ENCODE peak calls at places on chromosomes 7 and 10, in ten cellular contexts. One of them, this sample, is unnamed.
A peak's percentile ranks its signal among the peaks of the same experiment; 100 is the strongest.

GRCh38 chr10:58963723-58964124 is 212.7 kb upstream of the PHYHIPL start:
- DNase-seq in cardiac muscle cell: no peak
- DNase-seq in transverse colon: no peak
- DNase-seq in pancreas: peak; percentile 20
- DNase-seq in colonic mucosa: no peak
- DNase-seq in neural progenitor cell: peak; percentile 93
- DNase-seq in H1: peak; percentile 93
- DNase-seq in heart left ventricle: no peak
- DNase-seq in brain microvascular endothelial cell: no peak
- DNase-seq in stomach: no peak
- DNase-seq in this sample: no peak

GRCh38 chr7:16129431-16130126 is 291.8 kb downstream of the CRPPA start:
- DNase-seq in heart left ventricle: no peak
- DNase-seq in H1: no peak
- DNase-seq in neural progenitor cell: no peak
- DNase-seq in colonic mucosa: no peak
- DNase-seq in pancreas: no peak
- DNase-seq in brain microvascular endothelial cell: peak; percentile 58
- DNase-seq in stomach: no peak
- DNase-seq in cardiac muscle cell: no peak
- DNase-seq in transverse colon: no peak
- DNase-seq in this sample: no peak

GRCh38 chr10:10786334-10787090 is 231.2 kb upstream of the CELF2 start:
- DNase-seq in heart left ventricle: no peak
- DNase-seq in colonic mucosa: no peak
- DNase-seq in brain microvascular endothelial cell: no peak
- DNase-seq in H1: no peak
- DNase-seq in stomach: no peak
- DNase-seq in cardiac muscle cell: no peak
- DNase-seq in pancreas: no peak
- DNase-seq in neural progenitor cell: no peak
- DNase-seq in transverse colon: no peak
- DNase-seq in this sample: no peak

GRCh38 chr10:48451969-48452878 is 145.7 kb downstream of the MAPK8 start:
- DNase-seq in neural progenitor cell: no peak
- DNase-seq in H1: no peak
- DNase-seq in transverse colon: no peak
- DNase-seq in cardiac muscle cell: no peak
- DNase-seq in brain microvascular endothelial cell: no peak
- DNase-seq in stomach: peak; percentile 16
- DNase-seq in heart left ventricle: no peak
- DNase-seq in colonic mucosa: no peak
- DNase-seq in pancreas: no peak
- DNase-seq in this sample: no peak

GRCh38 chr10:118042827-118043242 is 3.9 kb downstream of the RAB11FIP2 start:
- DNase-seq in neural progenitor cell: no peak
- DNase-seq in stomach: no peak
- DNase-seq in cardiac muscle cell: no peak
- DNase-seq in colonic mucosa: no peak
- DNase-seq in H1: no peak
- DNase-seq in transverse colon: no peak
- DNase-seq in pancreas: peak; percentile 15
- DNase-seq in heart left ventricle: no peak
- DNase-seq in brain microvascular endothelial cell: no peak
- DNase-seq in this sample: no peak

GRCh38 chr7:157873181-157873580 is 536.4 kb downstream of the DNAJB6 start:
- DNase-seq in brain microvascular endothelial cell: no peak
- DNase-seq in stomach: no peak
- DNase-seq in heart left ventricle: no peak
- DNase-seq in neural progenitor cell: no peak
- DNase-seq in H1: no peak
- DNase-seq in cardiac muscle cell: no peak
- DNase-seq in transverse colon: no peak
- DNase-seq in colonic mucosa: no peak
- DNase-seq in pancreas: no peak
- DNase-seq in this sample: peak; percentile 79

GRCh38 chr7:11831727-11832495 is at the start of gene THSD7A:
- DNase-seq in cardiac muscle cell: peak; percentile 82
- DNase-seq in H1: peak; percentile 10
- DNase-seq in brain microvascular endothelial cell: peak; percentile 22
- DNase-seq in neural progenitor cell: peak; percentile 78
- DNase-seq in pancreas: peak; percentile 53
- DNase-seq in colonic mucosa: peak; percentile 23
- DNase-seq in heart left ventricle: peak; percentile 32
- DNase-seq in transverse colon: peak; percentile 20
- DNase-seq in stomach: peak; percentile 54
- DNase-seq in this sample: peak; percentile 34

GRCh38 chr10:4337581-4337980 is 488.4 kb upstream of the AKR1E2 start:
- DNase-seq in pancreas: no peak
- DNase-seq in brain microvascular endothelial cell: no peak
- DNase-seq in cardiac muscle cell: no peak
- DNase-seq in colonic mucosa: no peak
- DNase-seq in heart left ventricle: no peak
- DNase-seq in stomach: no peak
- DNase-seq in H1: no peak
- DNase-seq in neural progenitor cell: no peak
- DNase-seq in transverse colon: no peak
- DNase-seq in this sample: no peak

GRCh38 chr7:156764766-156765165 is 124.2 kb downstream of the RNF32 start:
- DNase-seq in neural progenitor cell: no peak
- DNase-seq in H1: no peak
- DNase-seq in transverse colon: no peak
- DNase-seq in pancreas: no peak
- DNase-seq in brain microvascular endothelial cell: no peak
- DNase-seq in heart left ventricle: no peak
- DNase-seq in colonic mucosa: no peak
- DNase-seq in cardiac muscle cell: no peak
- DNase-seq in stomach: no peak
- DNase-seq in this sample: no peak

GRCh38 chr10:42753507-42754154 is 29.0 kb upstream of the BMS1 start:
- DNase-seq in pancreas: no peak
- DNase-seq in colonic mucosa: peak; percentile 32
- DNase-seq in transverse colon: no peak
- DNase-seq in heart left ventricle: peak; percentile 35
- DNase-seq in stomach: no peak
- DNase-seq in H1: no peak
- DNase-seq in brain microvascular endothelial cell: no peak
- DNase-seq in neural progenitor cell: peak; percentile 38
- DNase-seq in cardiac muscle cell: peak; percentile 0
- DNase-seq in this sample: no peak

GRCh38 chr7:36600869-36601530 is 123.3 kb downstream of the AOAH start:
- DNase-seq in cardiac muscle cell: no peak
- DNase-seq in transverse colon: no peak
- DNase-seq in brain microvascular endothelial cell: peak; percentile 67
- DNase-seq in colonic mucosa: no peak
- DNase-seq in heart left ventricle: no peak
- DNase-seq in stomach: no peak
- DNase-seq in H1: no peak
- DNase-seq in pancreas: no peak
- DNase-seq in neural progenitor cell: no peak
- DNase-seq in this sample: no peak

GRCh38 chr10:97224483-97225435 is 39.0 kb upstream of the SLIT1 start:
- DNase-seq in transverse colon: no peak
- DNase-seq in colonic mucosa: no peak
- DNase-seq in cardiac muscle cell: no peak
- DNase-seq in brain microvascular endothelial cell: no peak
- DNase-seq in pancreas: no peak
- DNase-seq in H1: no peak
- DNase-seq in heart left ventricle: no peak
- DNase-seq in stomach: no peak
- DNase-seq in neural progenitor cell: no peak
- DNase-seq in this sample: no peak

GRCh38 chr10:23556727-23557440 is 118.0 kb downstream of the OTUD1 start:
- DNase-seq in brain microvascular endothelial cell: peak; percentile 7
- DNase-seq in heart left ventricle: no peak
- DNase-seq in neural progenitor cell: no peak
- DNase-seq in cardiac muscle cell: no peak
- DNase-seq in H1: no peak
- DNase-seq in colonic mucosa: no peak
- DNase-seq in transverse colon: no peak
- DNase-seq in pancreas: no peak
- DNase-seq in stomach: no peak
- DNase-seq in this sample: no peak

GRCh38 chr10:101441539-101442455 is 87.8 kb downstream of the BTRC start:
- DNase-seq in transverse colon: no peak
- DNase-seq in cardiac muscle cell: peak; percentile 78
- DNase-seq in stomach: no peak
- DNase-seq in pancreas: peak; percentile 25
- DNase-seq in H1: no peak
- DNase-seq in brain microvascular endothelial cell: peak; percentile 74
- DNase-seq in heart left ventricle: no peak
- DNase-seq in colonic mucosa: peak; percentile 24
- DNase-seq in neural progenitor cell: peak; percentile 80
- DNase-seq in this sample: no peak

GRCh38 chr7:147775564-147775963 is 815.0 kb upstream of the C7orf33 start:
- DNase-seq in brain microvascular endothelial cell: no peak
- DNase-seq in stomach: no peak
- DNase-seq in pancreas: no peak
- DNase-seq in H1: no peak
- DNase-seq in transverse colon: no peak
- DNase-seq in cardiac muscle cell: no peak
- DNase-seq in neural progenitor cell: no peak
- DNase-seq in heart left ventricle: no peak
- DNase-seq in colonic mucosa: no peak
- DNase-seq in this sample: no peak

GRCh38 chr7:131890191-131890590 is 333.8 kb upstream of the PODXL start:
- DNase-seq in neural progenitor cell: no peak
- DNase-seq in stomach: no peak
- DNase-seq in brain microvascular endothelial cell: no peak
- DNase-seq in transverse colon: no peak
- DNase-seq in pancreas: no peak
- DNase-seq in cardiac muscle cell: no peak
- DNase-seq in colonic mucosa: no peak
- DNase-seq in H1: no peak
- DNase-seq in heart left ventricle: no peak
- DNase-seq in this sample: no peak

GRCh38 chr10:91340613-91341362 is 69.4 kb upstream of the HECTD2 start:
- DNase-seq in heart left ventricle: peak; percentile 67
- DNase-seq in transverse colon: no peak
- DNase-seq in brain microvascular endothelial cell: peak; percentile 82
- DNase-seq in colonic mucosa: no peak
- DNase-seq in H1: no peak
- DNase-seq in pancreas: no peak
- DNase-seq in cardiac muscle cell: no peak
- DNase-seq in stomach: no peak
- DNase-seq in neural progenitor cell: no peak
- DNase-seq in this sample: no peak

GRCh38 chr10:114356786-114357588 is 47.3 kb downstream of the AFAP1L2 start:
- DNase-seq in brain microvascular endothelial cell: peak; percentile 18
- DNase-seq in stomach: no peak
- DNase-seq in transverse colon: no peak
- DNase-seq in colonic mucosa: no peak
- DNase-seq in cardiac muscle cell: no peak
- DNase-seq in pancreas: no peak
- DNase-seq in heart left ventricle: no peak
- DNase-seq in neural progenitor cell: no peak
- DNase-seq in H1: no peak
- DNase-seq in this sample: no peak
- H3K4me3 ChIP-seq in brain microvascular endothelial cell: no peak overlapping the region
- H3K4me3 ChIP-seq in stomach: no peak overlapping the region
- H3K4me3 ChIP-seq in transverse colon: no peak overlapping the region
- H3K4me3 ChIP-seq in colonic mucosa: no peak overlapping the region
- H3K4me3 ChIP-seq in cardiac muscle cell: no peak overlapping the region
- H3K4me3 ChIP-seq in pancreas: no peak overlapping the region
- H3K4me3 ChIP-seq in heart left ventricle: no peak overlapping the region
- H3K4me3 ChIP-seq in neural progenitor cell: no peak overlapping the region
- H3K4me3 ChIP-seq in H1: no peak overlapping the region
- H3K4me3 ChIP-seq in this sample: no peak overlapping the region

GRCh38 chr10:69668722-69669121 is 38.7 kb downstream of the FAM241B start:
- DNase-seq in colonic mucosa: no peak
- DNase-seq in pancreas: no peak
- DNase-seq in stomach: no peak
- DNase-seq in transverse colon: no peak
- DNase-seq in neural progenitor cell: no peak
- DNase-seq in heart left ventricle: no peak
- DNase-seq in cardiac muscle cell: no peak
- DNase-seq in H1: no peak
- DNase-seq in brain microvascular endothelial cell: peak; percentile 79
- DNase-seq in this sample: no peak
- TF ChIP-seq CTCF in colonic mucosa: no peak
- TF ChIP-seq CTCF in pancreas: no peak
- TF ChIP-seq CTCF in stomach: no peak
- TF ChIP-seq CTCF in transverse colon: no peak
- TF ChIP-seq CTCF in neural progenitor cell: no peak
- TF ChIP-seq CTCF in heart left ventricle: no peak
- TF ChIP-seq CTCF in cardiac muscle cell: no peak
- TF ChIP-seq CTCF in H1: no peak
- TF ChIP-seq CTCF in brain microvascular endothelial cell: peak; percentile 29
- TF ChIP-seq CTCF in this sample: no peak

DNA sequence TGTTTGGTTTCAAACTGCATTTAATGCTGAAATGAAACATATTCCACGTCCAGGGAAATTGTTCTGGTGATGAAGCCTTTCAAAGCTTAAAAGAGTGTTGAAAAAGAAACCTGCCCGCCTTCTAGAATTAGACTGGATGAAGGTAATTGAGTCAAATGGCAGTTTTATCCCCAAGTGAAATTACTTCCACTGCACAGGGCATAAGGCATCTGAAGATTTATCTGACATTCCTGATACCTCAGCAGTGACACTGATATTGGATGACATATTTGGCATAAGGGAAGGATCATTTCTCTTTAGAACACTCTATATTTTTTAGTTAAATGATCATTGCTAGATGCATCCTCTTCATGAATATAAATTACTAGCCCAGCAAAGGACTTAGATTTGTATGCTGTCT is 229.6 kb upstream of the TPK1 start:
- DNase-seq in heart left ventricle: no peak
- DNase-seq in transverse colon: no peak
- DNase-seq in neural progenitor cell: no peak
- DNase-seq in colonic mucosa: no peak
- DNase-seq in pancreas: no peak
- DNase-seq in stomach: no peak
- DNase-seq in H1: no peak
- DNase-seq in cardiac muscle cell: no peak
- DNase-seq in brain microvascular endothelial cell: no peak
- DNase-seq in this sample: no peak
- H3K27ac ChIP-seq in heart left ventricle: no peak overlapping the region
- H3K27ac ChIP-seq in transverse colon: no peak overlapping the region
- H3K27ac ChIP-seq in neural progenitor cell: no peak overlapping the region
- H3K27ac ChIP-seq in colonic mucosa: no peak overlapping the region
- H3K27ac ChIP-seq in pancreas: no peak overlapping the region
- H3K27ac ChIP-seq in stomach: no peak overlapping the region
- H3K27ac ChIP-seq in H1: no peak overlapping the region
- H3K27ac ChIP-seq in cardiac muscle cell: no peak overlapping the region
- H3K27ac ChIP-seq in brain microvascular endothelial cell: no peak overlapping the region
- H3K27ac ChIP-seq in this sample: no peak overlapping the region

DNA sequence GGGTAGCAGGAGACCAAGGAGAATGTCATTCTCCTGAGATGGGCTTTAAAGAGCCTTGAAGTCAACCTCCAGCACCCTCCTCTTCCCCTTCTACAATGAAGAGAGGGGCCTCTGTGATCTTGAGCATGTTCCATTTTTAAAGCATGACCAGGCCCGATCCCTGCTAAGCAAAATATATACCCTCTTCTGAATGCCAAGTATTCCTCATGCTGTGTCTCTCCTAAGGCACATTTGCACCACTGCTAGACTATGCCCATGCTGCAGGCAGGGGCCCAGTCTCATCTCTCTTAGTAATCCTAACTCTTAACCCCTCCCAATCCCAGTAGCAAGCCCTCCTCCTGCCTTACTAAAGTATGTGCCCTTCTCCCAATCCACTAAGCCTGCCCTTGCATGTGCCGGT is 18.4 kb downstream of the SORBS1 start:
- DNase-seq in H1: no peak
- DNase-seq in colonic mucosa: no peak
- DNase-seq in brain microvascular endothelial cell: no peak
- DNase-seq in pancreas: no peak
- DNase-seq in neural progenitor cell: no peak
- DNase-seq in stomach: no peak
- DNase-seq in heart left ventricle: no peak
- DNase-seq in cardiac muscle cell: no peak
- DNase-seq in transverse colon: no peak
- DNase-seq in this sample: no peak
- H3K4me3 ChIP-seq in H1: no peak overlapping the region
- H3K4me3 ChIP-seq in colonic mucosa: no peak overlapping the region
- H3K4me3 ChIP-seq in brain microvascular endothelial cell: no peak overlapping the region
- H3K4me3 ChIP-seq in pancreas: no peak overlapping the region
- H3K4me3 ChIP-seq in neural progenitor cell: no peak overlapping the region
- H3K4me3 ChIP-seq in stomach: no peak overlapping the region
- H3K4me3 ChIP-seq in heart left ventricle: no peak overlapping the region
- H3K4me3 ChIP-seq in cardiac muscle cell: no peak overlapping the region
- H3K4me3 ChIP-seq in transverse colon: no peak overlapping the region
- H3K4me3 ChIP-seq in this sample: no peak overlapping the region